ENCODE peak calls at places on chromosome 20, in four cellular contexts. One of them, this sample, is unnamed.

GRCh38 chr20:60966031-60966430 is 286.0 kb upstream of the CDH4 start:
- DNase-seq in AG09319: no peak
- DNase-seq in glutamatergic neuron: no peak
- DNase-seq in GM06990: no peak
- DNase-seq in this sample: no peak

GRCh38 chr20:18360601-18361000 is 72.3 kb downstream of the ZNF133 start:
- DNase-seq in AG09319: no peak
- DNase-seq in glutamatergic neuron: no peak
- DNase-seq in GM06990: no peak
- DNase-seq in this sample: no peak

GRCh38 chr20:36830791-36831691 is 44.9 kb upstream of the TLDC2 start:
- DNase-seq in AG09319: no peak
- DNase-seq in glutamatergic neuron: no peak
- DNase-seq in GM06990: no peak
- DNase-seq in this sample: no peak

GRCh38 chr20:46614503-46614902 is 36.8 kb downstream of the SLC13A3 start:
- DNase-seq in AG09319: no peak
- DNase-seq in glutamatergic neuron: no peak
- DNase-seq in GM06990: no peak
- DNase-seq in this sample: no peak

GRCh38 chr20:43579861-43580793 is 10.6 kb upstream of the IFT52 start:
- DNase-seq in AG09319: no peak
- DNase-seq in glutamatergic neuron: no peak
- DNase-seq in GM06990: no peak
- DNase-seq in this sample: no peak

GRCh38 chr20:38337561-38338140 is 8.6 kb upstream of the LBP start:
- DNase-seq in AG09319: no peak
- DNase-seq in glutamatergic neuron: peak; percentile 75
- DNase-seq in GM06990: no peak
- DNase-seq in this sample: no peak

GRCh38 chr20:43237651-43238050 is 47.9 kb upstream of the PTPRT start:
- DNase-seq in AG09319: no peak
- DNase-seq in glutamatergic neuron: no peak
- DNase-seq in GM06990: no peak
- DNase-seq in this sample: no peak

GRCh38 chr20:7974785-7975435 is 34.7 kb upstream of the HAO1 start:
- DNase-seq in AG09319: no peak
- DNase-seq in glutamatergic neuron: no peak
- DNase-seq in GM06990: no peak
- DNase-seq in this sample: no peak

GRCh38 chr20:25863536-25864325 is 167.1 kb upstream of the ZNF337 start:
- DNase-seq in AG09319: no peak
- DNase-seq in glutamatergic neuron: peak; percentile 36
- DNase-seq in GM06990: no peak
- DNase-seq in this sample: no peak

GRCh38 chr20:15902493-15902892 is 670.8 kb downstream of the KIF16B start:
- DNase-seq in AG09319: no peak
- DNase-seq in glutamatergic neuron: peak; percentile 54
- DNase-seq in GM06990: peak; percentile 15
- DNase-seq in this sample: no peak
- TF ChIP-seq CTCF in AG09319: peak; percentile 19
- TF ChIP-seq CTCF in glutamatergic neuron: peak; percentile 48
- TF ChIP-seq CTCF in GM06990: peak; percentile 70
- TF ChIP-seq CTCF in this sample: no peak

DNA sequence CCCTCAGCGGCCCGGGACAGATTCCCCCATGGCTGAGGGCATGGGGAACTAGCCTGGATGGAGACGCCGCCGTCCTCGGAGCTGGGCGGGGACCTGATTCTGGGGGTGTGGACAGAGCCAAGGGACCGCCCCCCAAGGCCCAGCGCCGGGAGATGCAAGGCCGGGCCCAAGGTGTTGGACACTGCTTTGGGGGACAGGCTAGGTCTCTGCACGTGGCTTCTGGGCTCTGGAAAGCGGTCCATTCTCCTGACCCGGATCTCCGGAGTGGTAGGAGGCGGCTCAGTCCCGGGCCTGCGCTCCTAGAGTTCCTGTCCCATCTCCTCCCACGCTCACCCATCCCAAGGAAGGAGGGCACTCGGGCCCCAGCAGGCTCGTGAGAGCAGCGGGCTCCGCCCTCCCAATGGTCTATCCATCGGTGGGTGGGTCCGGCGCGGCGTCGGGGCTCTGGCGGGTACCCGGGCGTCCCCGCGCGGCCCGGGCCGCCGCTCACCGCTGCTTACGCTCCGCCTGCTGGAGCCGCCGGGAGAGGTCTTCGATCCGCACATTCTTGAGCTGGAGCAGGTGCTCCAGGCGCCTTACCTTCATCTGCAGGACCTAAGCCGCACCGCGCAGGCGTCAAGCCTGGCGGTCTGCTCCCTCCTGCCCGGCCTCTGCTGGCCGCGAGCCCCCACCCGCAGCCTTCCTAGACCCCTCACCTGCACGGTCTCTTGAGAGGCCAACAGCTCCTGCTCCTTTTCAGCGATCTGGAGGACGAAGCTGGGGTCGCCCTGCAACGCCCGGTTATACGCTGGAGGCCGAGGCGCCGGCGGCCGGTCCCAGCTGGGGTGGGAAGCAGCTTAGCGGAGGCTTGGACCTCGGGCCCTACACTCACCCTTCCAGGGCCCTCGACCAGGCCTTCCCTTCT is 3.3 kb downstream of the SPEF1 start:
- DNase-seq in AG09319: no peak
- DNase-seq in glutamatergic neuron: peak; percentile 51
- DNase-seq in GM06990: no peak
- DNase-seq in this sample: peak; percentile 62
- TF ChIP-seq CTCF in AG09319: no peak
- TF ChIP-seq CTCF in glutamatergic neuron: no peak
- TF ChIP-seq CTCF in GM06990: no peak
- TF ChIP-seq CTCF in this sample: no peak

GRCh38 chr20:9408422-9409300 is 105.7 kb upstream of the LAMP5 start:
- DNase-seq in AG09319: no peak
- DNase-seq in glutamatergic neuron: no peak
- DNase-seq in GM06990: no peak
- DNase-seq in this sample: no peak
- TF ChIP-seq CTCF in AG09319: no peak
- TF ChIP-seq CTCF in glutamatergic neuron: peak; percentile 61
- TF ChIP-seq CTCF in GM06990: no peak
- TF ChIP-seq CTCF in this sample: no peak

GRCh38 chr20:2476742-2477615 is 6.4 kb upstream of the SNRPB start:
- DNase-seq in AG09319: no peak
- DNase-seq in glutamatergic neuron: no peak
- DNase-seq in GM06990: no peak
- DNase-seq in this sample: no peak
- TF ChIP-seq CTCF in AG09319: no peak
- TF ChIP-seq CTCF in glutamatergic neuron: no peak
- TF ChIP-seq CTCF in GM06990: peak; percentile 27
- TF ChIP-seq CTCF in this sample: peak; percentile 9

GRCh38 chr20:20410678-20411077 is 42.8 kb downstream of the INSM1 start:
- DNase-seq in AG09319: no peak
- DNase-seq in glutamatergic neuron: peak; percentile 74
- DNase-seq in GM06990: no peak
- DNase-seq in this sample: no peak
- TF ChIP-seq CTCF in AG09319: no peak
- TF ChIP-seq CTCF in glutamatergic neuron: no peak
- TF ChIP-seq CTCF in GM06990: no peak
- TF ChIP-seq CTCF in this sample: no peak

DNA sequence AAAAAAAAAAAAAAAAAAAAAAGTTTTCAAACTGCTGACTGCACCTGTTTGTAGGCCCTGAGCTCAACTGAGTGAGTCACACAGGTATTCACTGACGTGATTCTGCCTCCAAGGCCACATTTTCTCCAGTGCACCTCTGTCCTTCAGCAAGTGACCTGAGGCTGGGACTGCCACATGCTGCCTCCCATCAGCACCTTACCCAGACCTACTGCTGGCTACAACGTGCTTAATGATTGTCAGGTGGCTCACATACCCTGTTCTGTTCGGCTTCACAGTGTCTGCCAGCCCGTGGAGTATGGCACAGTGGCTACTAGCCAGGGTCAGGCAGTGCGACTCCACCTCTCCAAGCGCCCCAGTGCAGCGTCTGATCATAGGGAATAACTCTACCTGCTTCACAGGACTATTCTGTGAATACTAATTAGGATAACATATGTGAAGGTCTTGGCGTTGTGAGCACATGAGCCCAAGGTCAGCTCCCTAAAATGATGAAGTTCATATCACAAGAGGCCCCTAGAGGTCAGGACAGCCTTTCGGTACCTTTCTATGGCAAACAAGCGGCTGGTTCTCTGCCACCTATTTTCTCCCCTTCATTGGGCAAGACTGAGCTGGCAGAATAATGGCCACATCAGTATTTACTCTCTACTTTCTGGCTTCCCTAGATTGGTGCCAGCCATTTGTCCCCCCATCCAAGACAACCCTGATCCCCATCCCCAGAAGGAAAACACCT is 28.1 kb downstream of the RIPOR3 start:
- DNase-seq in AG09319: no peak
- DNase-seq in glutamatergic neuron: no peak
- DNase-seq in GM06990: no peak
- DNase-seq in this sample: no peak
- TF ChIP-seq CTCF in AG09319: no peak
- TF ChIP-seq CTCF in glutamatergic neuron: no peak
- TF ChIP-seq CTCF in GM06990: peak; percentile 8
- TF ChIP-seq CTCF in this sample: no peak

DNA sequence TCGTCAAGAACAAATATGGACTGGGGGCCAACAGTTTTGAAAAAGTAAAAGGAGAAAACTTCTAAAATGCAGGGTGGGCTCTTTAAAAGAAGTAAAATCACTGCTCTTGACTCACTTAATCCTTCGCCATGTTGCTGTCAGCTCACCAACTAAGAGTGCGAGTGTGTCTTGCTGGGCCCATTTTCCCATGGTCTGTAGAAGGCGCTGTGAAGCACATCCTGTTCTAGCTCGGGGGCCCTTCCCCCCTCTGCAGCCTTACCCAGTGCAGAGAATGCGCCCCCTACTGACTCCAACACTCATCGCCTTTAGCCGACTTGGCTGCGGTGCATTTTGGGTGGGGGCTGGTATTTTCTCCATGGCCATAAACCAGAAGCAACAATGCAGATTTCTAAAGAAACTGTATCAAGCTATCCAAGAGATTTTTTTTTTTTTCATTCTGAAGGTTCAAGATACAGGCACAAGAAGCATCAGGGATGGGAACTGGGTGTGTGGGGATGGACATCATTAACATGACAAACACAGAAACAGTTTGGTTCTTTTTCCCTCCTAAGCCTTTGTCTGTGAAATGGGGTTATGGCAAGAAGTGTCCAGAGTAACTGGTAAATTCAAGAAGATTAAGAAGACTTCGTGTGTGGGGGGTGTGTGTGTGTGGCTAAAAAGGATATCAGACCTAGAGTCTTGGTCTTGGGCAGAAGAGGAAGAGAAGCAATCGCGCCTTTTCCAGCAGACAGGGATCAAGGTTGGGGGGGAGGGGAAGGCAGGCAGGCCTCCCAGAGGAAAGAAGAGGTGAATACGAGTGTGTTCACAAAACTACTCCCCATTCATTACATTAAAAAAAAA is 1.7 kb downstream of the ADNP start:
- DNase-seq in AG09319: peak; percentile 87
- DNase-seq in glutamatergic neuron: peak; percentile 93
- DNase-seq in GM06990: peak; percentile 78
- DNase-seq in this sample: peak; percentile 84
- TF ChIP-seq CTCF in AG09319: peak; percentile 97
- TF ChIP-seq CTCF in glutamatergic neuron: peak; percentile 90
- TF ChIP-seq CTCF in GM06990: peak; percentile 99
- TF ChIP-seq CTCF in this sample: peak; percentile 95

DNA sequence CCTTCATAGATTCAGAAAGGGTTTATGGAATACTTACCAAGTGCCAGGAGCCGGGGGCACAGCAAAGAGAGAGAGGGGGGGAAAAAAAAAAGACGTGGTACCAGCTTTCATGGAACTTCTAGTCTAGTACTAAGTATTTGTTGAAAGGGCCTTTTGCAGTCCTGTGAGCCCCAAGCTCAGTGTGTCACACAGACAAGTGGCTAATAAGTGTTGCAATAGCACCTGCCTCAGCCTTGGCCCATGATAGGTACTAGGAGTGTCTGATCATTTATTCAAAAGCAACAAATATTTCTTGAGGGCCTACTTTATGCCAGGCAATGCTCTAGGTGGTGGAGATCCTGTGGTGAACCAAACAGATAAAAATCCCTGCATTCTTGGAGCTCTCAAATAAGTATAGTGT is 7.9 kb downstream of the MYLK2 start:
- DNase-seq in AG09319: no peak
- DNase-seq in glutamatergic neuron: no peak
- DNase-seq in GM06990: no peak
- DNase-seq in this sample: no peak
- TF ChIP-seq CTCF in AG09319: no peak
- TF ChIP-seq CTCF in glutamatergic neuron: no peak
- TF ChIP-seq CTCF in GM06990: no peak
- TF ChIP-seq CTCF in this sample: no peak

This sample was measured in GM10248.